ENCODE peak calls at places on chromosomes 5 and 9, in five cellular contexts. A, J, I, O and F are unnamed samples.

GRCh38 chr9:83449166-83449565 is 89.0 kb downstream of the FRMD3 start:
- DNase-seq in A (no peak), J (no peak), I (no peak), O (no peak), F (no peak)

GRCh38 chr9:136514022-136514714 is 31.3 kb upstream of the SEC16A start:
- DNase-seq in A (no peak), J (no peak), I (no peak), O (no peak), F (no peak)

GRCh38 chr5:16721151-16722102 is 104.6 kb upstream of the RETREG1 start:
- DNase-seq in A (no peak), J (no peak), I (no peak), O (no peak), F (no peak)

GRCh38 chr5:180792965-180793287 is 9.7 kb downstream of the MGAT1 start:
- DNase-seq in A (no peak), J (peak), I (no peak), O (no peak), F (no peak)

GRCh38 chr5:139389701-139390638 is at the start of gene MZB1:
- DNase-seq in A (peak), J (peak), I (no peak), O (peak), F (no peak)

GRCh38 chr9:116959775-116960174 is 272.7 kb downstream of the TRIM32 start:
- DNase-seq in A (no peak), J (no peak), I (no peak), O (no peak), F (no peak)

GRCh38 chr9:134992755-134993124 is 75.0 kb upstream of the FCN1 start:
- DNase-seq in A (no peak), J (peak), I (no peak), O (no peak), F (peak)

GRCh38 chr5:27814211-27814610 is 775.8 kb upstream of the CDH9 start:
- DNase-seq in A (no peak), J (no peak), I (no peak), O (no peak), F (no peak)

GRCh38 chr5:160357861-160358411 is 12.5 kb downstream of the C1QTNF2 start:
- DNase-seq in A (no peak), J (no peak), I (no peak), O (no peak), F (no peak)

GRCh38 chr5:34410411-34411139 is 245.6 kb upstream of the RAI14 start:
- DNase-seq in A (no peak), J (no peak), I (no peak), O (no peak), F (no peak)

GRCh38 chr9:27429436-27429835 is 94.7 kb upstream of the IFNK start:
- DNase-seq in A (no peak), J (no peak), I (no peak), O (peak), F (no peak)

GRCh38 chr5:59728356-59728755 is 165.2 kb downstream of the PDE4D start:
- DNase-seq in A (no peak), J (no peak), I (no peak), O (no peak), F (no peak)

GRCh38 chr5:56856779-56857178 is 41.4 kb downstream of the MAP3K1 start:
- DNase-seq in A (no peak), J (no peak), I (no peak), O (no peak), F (no peak)

GRCh38 chr5:102670224-102670836 is 84.8 kb upstream of the PAM start:
- DNase-seq in A (no peak), J (no peak), I (no peak), O (no peak), F (no peak)

GRCh38 chr5:9545301-9545958 is 445 bp downstream of the SEMA5A start:
- DNase-seq in A (no peak), J (peak), I (no peak), O (peak), F (no peak)

GRCh38 chr5:20020235-20020634 is 32.2 kb upstream of the CDH18 start:
- DNase-seq in A (no peak), J (no peak), I (no peak), O (no peak), F (no peak)
- H3K27ac ChIP-seq in A (no peak), J (no peak), I (no peak), O (no peak), F (no peak)

DNA sequence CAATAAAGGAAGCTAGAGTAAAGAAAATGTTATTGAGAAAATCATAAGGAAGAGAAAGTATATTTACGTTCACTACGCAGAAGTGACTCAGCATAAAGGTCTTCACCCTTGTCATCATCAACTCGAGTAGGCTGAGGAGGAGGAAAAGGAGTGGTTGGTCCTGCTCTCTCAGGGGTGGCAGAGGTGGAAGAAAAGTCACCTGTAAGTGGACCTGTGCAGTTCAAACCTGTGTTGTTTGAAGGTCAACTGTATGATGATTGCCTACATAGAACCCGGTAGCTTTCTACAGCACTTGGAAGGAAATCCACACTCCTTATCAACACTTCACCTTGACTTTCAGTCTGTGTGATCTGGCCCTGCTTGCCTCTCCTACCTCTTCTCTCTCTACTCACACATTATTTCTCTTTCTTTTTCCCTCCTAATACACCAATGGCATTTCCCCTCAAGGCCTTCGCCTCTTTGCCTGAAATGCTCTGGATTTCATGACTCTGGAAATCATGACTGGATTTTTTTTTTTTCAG is 109.3 kb upstream of the CPEB4 start:
- DNase-seq in A (no peak), J (no peak), I (peak), O (no peak), F (no peak)
- TF ChIP-seq POLR2A in A (no peak), J (no peak), I (no peak), O (no peak), F (no peak)

GRCh38 chr9:112012026-112012902 is 115.7 kb downstream of the UGCG start:
- DNase-seq in A (peak), J (no peak), I (peak), O (peak), F (peak)
- TF ChIP-seq POLR2AphosphoS5 in A (peak), J (no peak), I (peak), O (no peak), F (no peak)

DNA sequence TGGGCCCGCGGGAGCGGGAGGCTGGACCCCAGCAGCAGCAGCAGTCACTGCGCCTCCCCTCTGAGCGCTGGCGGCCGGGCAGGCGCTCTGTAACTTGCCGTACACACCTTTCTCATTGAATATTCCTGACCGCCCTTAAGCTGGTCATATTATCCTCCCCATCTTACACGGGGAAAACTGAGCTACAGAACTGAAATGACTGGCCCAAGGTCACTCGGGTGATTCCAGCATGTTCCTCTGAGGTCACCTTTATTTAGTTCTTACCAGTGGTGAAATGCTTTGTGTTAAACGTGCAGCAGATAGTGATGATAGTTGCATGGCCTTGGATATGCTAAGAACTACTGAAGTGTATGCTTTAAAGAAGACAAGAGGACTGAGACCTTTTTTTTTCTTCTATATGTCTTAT is 607 bp downstream of the UQCRQ start:
- DNase-seq in A (no peak), J (no peak), I (no peak), O (no peak), F (no peak)
- H3K27ac ChIP-seq in A (peak), J (peak), I (peak), O (peak), F (peak)